ENCODE peak calls at places on chromosomes 16 and 17, in seven cellular contexts. V is CD8-positive, alpha-beta memory T cell; T is pancreas; H is H1; U is A549; Y is left ventricle myocardium inferior; I is AG10803. C is an unnamed sample.

GRCh38 chr17:10117581-10118001 is 80.8 kb downstream of the GAS7 start:
- DNase-seq in U (no peak), H (no peak), I (no peak), V (peak), Y (peak), T (no peak), C (no peak)

GRCh38 chr17:59487161-59487873 is 78.1 kb upstream of the DHX40 start:
- DNase-seq in U (no peak), V (no peak), I (peak), Y (no peak), T (no peak), H (no peak), C (peak)

GRCh38 chr17:43880420-43880991 is 26.8 kb downstream of the MPP2 start:
- DNase-seq in V (no peak), T (peak), Y (no peak), U (peak), I (peak), H (no peak), C (no peak)

GRCh38 chr16:3963203-3963602 is 82.7 kb upstream of the CREBBP start:
- DNase-seq in T (no peak), Y (no peak), U (no peak), V (peak), H (no peak), I (peak), C (no peak)

GRCh38 chr17:76018340-76018680 is 8.8 kb downstream of the EVPL start:
- DNase-seq in H (no peak), I (no peak), U (no peak), Y (no peak), T (no peak), V (no peak), C (no peak)

GRCh38 chr16:67775273-67775672 is 31.1 kb downstream of the RANBP10 start:
- DNase-seq in H (no peak), U (no peak), T (no peak), I (peak), V (no peak), Y (no peak), C (no peak)

GRCh38 chr17:77786090-77786489 is 172.4 kb upstream of the TNRC6C start:
- DNase-seq in I (no peak), U (no peak), V (no peak), T (no peak), Y (no peak), H (no peak), C (no peak)

GRCh38 chr17:62599964-62600657 is 27.4 kb upstream of the MRC2 start:
- DNase-seq in U (no peak), H (no peak), Y (no peak), V (no peak), I (no peak), T (no peak), C (no peak)

GRCh38 chr16:23410176-23410575 is 42.8 kb downstream of the COG7 start:
- DNase-seq in I (peak), V (no peak), H (no peak), Y (no peak), U (no peak), T (no peak), C (no peak)

GRCh38 chr17:70336411-70336810 is 167.1 kb downstream of the KCNJ2 start:
- DNase-seq in T (no peak), H (no peak), Y (no peak), I (no peak), U (no peak), V (no peak), C (no peak)

GRCh38 chr17:75731716-75732498 is 10.6 kb downstream of the ITGB4 start:
- DNase-seq in U (no peak), H (no peak), T (no peak), Y (no peak), V (no peak), I (no peak), C (no peak)

DNA sequence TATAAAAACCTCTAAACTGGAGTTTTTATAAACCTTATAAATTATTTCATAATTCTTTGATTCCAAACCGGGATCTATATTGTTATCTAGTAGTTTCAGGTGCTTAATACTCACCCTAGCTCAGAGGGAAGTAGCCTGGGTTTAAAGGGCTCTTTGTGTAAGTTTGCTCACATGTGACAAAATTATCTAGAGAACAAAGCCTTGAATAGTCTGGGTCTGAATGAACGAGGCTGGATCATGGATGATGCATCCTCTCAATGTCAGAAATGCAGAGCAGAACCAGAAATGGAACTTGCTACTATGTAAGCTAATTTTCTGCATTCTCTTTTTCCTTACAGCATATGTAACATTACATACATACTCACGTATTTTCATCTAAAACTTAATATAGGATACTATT is 103.9 kb upstream of the NETO2 start:
- DNase-seq in Y (no peak), I (no peak), H (no peak), U (no peak), V (no peak), T (no peak), C (no peak)
- H3K4me3 ChIP-seq in Y (no peak), I (no peak), H (no peak), U (no peak), V (no peak), T (no peak), C (no peak)

DNA sequence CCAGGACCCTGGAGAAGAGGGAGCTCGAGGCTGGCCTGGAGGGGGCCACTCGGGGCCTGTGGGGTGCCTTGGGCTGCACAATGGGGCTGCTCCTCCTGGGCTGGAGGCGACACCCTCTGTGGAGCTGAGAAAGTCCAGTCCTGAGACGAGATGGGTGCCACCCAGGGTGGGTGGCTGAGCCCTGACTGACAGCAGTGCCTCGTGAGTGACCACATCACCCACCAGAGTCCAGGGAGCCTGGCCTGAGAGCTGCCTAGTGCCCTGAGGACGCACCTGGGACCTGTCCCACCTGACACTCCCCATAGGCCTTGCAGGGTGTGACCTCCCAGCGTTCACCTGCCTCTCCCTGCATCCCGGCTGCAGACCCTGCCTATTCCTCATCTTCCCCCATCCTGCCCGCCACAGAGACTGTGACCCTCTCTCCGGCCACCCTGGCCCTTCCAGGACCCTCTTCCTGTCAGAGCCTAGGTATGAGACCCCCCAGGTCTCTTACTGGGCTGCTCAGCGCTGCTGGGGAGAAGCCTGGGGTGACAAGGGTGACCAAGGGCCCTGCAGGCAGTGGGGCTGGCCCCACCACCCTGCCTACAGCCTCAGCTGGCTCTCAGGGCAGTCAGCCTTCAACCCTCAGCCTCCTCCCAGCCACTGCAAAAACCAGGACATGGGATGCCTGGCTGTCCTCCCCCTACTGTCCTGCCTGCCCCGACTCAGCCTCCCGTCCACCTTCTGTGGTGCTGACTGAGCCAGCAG is 41.2 kb downstream of the TNFRSF13B start:
- DNase-seq in T (no peak), Y (peak), I (no peak), H (no peak), U (no peak), V (no peak), C (no peak)
- H3K4me3 ChIP-seq in T (no peak), Y (no peak), I (no peak), H (no peak), U (no peak), V (no peak), C (no peak)

DNA sequence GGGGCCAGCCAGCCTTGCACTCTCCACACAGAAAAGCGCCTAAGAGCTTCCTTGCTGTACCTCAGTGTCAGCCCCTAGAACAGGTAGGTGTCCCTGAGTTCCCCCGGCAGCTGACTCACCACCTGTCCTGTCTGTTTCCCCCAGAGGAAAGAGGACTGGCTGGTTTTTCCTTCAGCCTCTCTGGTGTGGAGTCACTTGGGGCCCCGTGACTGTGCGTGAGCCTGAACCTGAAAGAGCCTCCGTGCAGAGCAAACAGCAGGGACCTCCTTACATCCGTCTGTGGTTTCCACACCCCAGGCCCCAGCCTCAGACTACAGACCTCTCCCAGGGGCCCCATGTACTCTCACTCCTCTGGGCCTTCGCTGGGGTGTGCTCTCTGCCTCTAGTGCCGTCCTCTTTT is 87.8 kb downstream of the GNAO1 start:
- DNase-seq in I (no peak), Y (no peak), U (no peak), T (no peak), V (peak), H (no peak), C (no peak)
- H3K4me3 ChIP-seq in I (no peak), Y (no peak), U (no peak), T (no peak), V (peak), H (no peak), C (no peak)

GRCh38 chr16:74743045-74743667 is 31.5 kb downstream of the FA2H start:
- DNase-seq in H (no peak), U (peak), Y (no peak), V (no peak), I (no peak), T (no peak), C (no peak)
- H3K4me3 ChIP-seq in H (no peak), U (peak), Y (no peak), V (no peak), I (no peak), T (no peak), C (no peak)

C was measured in AG09309.